ENCODE peak calls at places on chromosomes 6 and 20, in seven cellular contexts. One of them, this sample, is unnamed.

GRCh38 chr6:138956244-138956924 is 31.7 kb downstream of the REPS1 start:
- DNase-seq in colonic mucosa: no peak
- DNase-seq in epithelial cell of esophagus: no peak
- DNase-seq in pancreas: no peak
- DNase-seq in PC-9: peak
- DNase-seq in activated CD8-positive, alpha-beta T cell treated with anti-CD3 and anti-CD28 coated beads for 36 hours: no peak
- DNase-seq in dorsolateral prefrontal cortex: no peak
- DNase-seq in this sample: no peak

GRCh38 chr20:2237059-2237458 is 58.7 kb upstream of the TGM3 start:
- DNase-seq in PC-9: peak
- DNase-seq in activated CD8-positive, alpha-beta T cell treated with anti-CD3 and anti-CD28 coated beads for 36 hours: no peak
- DNase-seq in dorsolateral prefrontal cortex: peak
- DNase-seq in colonic mucosa: peak
- DNase-seq in epithelial cell of esophagus: peak
- DNase-seq in pancreas: peak
- DNase-seq in this sample: peak

GRCh38 chr6:21305827-21306469 is 287.6 kb upstream of the SOX4 start:
- DNase-seq in colonic mucosa: no peak
- DNase-seq in pancreas: no peak
- DNase-seq in epithelial cell of esophagus: peak
- DNase-seq in dorsolateral prefrontal cortex: no peak
- DNase-seq in PC-9: peak
- DNase-seq in activated CD8-positive, alpha-beta T cell treated with anti-CD3 and anti-CD28 coated beads for 36 hours: no peak
- DNase-seq in this sample: peak

GRCh38 chr6:153150400-153150766 is 19.3 kb upstream of the RGS17 start:
- DNase-seq in PC-9: no peak
- DNase-seq in pancreas: no peak
- DNase-seq in epithelial cell of esophagus: no peak
- DNase-seq in dorsolateral prefrontal cortex: no peak
- DNase-seq in activated CD8-positive, alpha-beta T cell treated with anti-CD3 and anti-CD28 coated beads for 36 hours: no peak
- DNase-seq in colonic mucosa: no peak
- DNase-seq in this sample: no peak

GRCh38 chr6:3309391-3310050 is 50.8 kb downstream of the PSMG4 start:
- DNase-seq in colonic mucosa: no peak
- DNase-seq in dorsolateral prefrontal cortex: no peak
- DNase-seq in pancreas: peak
- DNase-seq in PC-9: no peak
- DNase-seq in activated CD8-positive, alpha-beta T cell treated with anti-CD3 and anti-CD28 coated beads for 36 hours: no peak
- DNase-seq in epithelial cell of esophagus: no peak
- DNase-seq in this sample: no peak

GRCh38 chr20:20712004-20712473 is 405 bp downstream of the RALGAPA2 start:
- DNase-seq in activated CD8-positive, alpha-beta T cell treated with anti-CD3 and anti-CD28 coated beads for 36 hours: peak
- DNase-seq in dorsolateral prefrontal cortex: peak
- DNase-seq in colonic mucosa: no peak
- DNase-seq in epithelial cell of esophagus: no peak
- DNase-seq in pancreas: no peak
- DNase-seq in PC-9: no peak
- DNase-seq in this sample: no peak

GRCh38 chr20:57507477-57507876 is 17.5 kb downstream of the CTCFL start:
- DNase-seq in colonic mucosa: no peak
- DNase-seq in pancreas: no peak
- DNase-seq in epithelial cell of esophagus: no peak
- DNase-seq in dorsolateral prefrontal cortex: no peak
- DNase-seq in activated CD8-positive, alpha-beta T cell treated with anti-CD3 and anti-CD28 coated beads for 36 hours: no peak
- DNase-seq in PC-9: no peak
- DNase-seq in this sample: no peak

GRCh38 chr6:112235956-112236355 is 18.4 kb downstream of the LAMA4 start:
- DNase-seq in pancreas: no peak
- DNase-seq in dorsolateral prefrontal cortex: no peak
- DNase-seq in colonic mucosa: no peak
- DNase-seq in epithelial cell of esophagus: peak
- DNase-seq in PC-9: no peak
- DNase-seq in activated CD8-positive, alpha-beta T cell treated with anti-CD3 and anti-CD28 coated beads for 36 hours: peak
- DNase-seq in this sample: no peak

GRCh38 chr20:59481082-59482018 is 123.0 kb upstream of the PHACTR3 start:
- DNase-seq in pancreas: no peak
- DNase-seq in epithelial cell of esophagus: no peak
- DNase-seq in dorsolateral prefrontal cortex: no peak
- DNase-seq in colonic mucosa: no peak
- DNase-seq in activated CD8-positive, alpha-beta T cell treated with anti-CD3 and anti-CD28 coated beads for 36 hours: no peak
- DNase-seq in PC-9: peak
- DNase-seq in this sample: no peak

GRCh38 chr6:20404641-20405032 is 3.0 kb downstream of the E2F3 start:
- DNase-seq in PC-9: peak
- DNase-seq in activated CD8-positive, alpha-beta T cell treated with anti-CD3 and anti-CD28 coated beads for 36 hours: peak
- DNase-seq in pancreas: no peak
- DNase-seq in dorsolateral prefrontal cortex: no peak
- DNase-seq in colonic mucosa: peak
- DNase-seq in epithelial cell of esophagus: peak
- DNase-seq in this sample: no peak

GRCh38 chr6:18204691-18205090 is 49.5 kb downstream of the KDM1B start:
- DNase-seq in pancreas: no peak
- DNase-seq in activated CD8-positive, alpha-beta T cell treated with anti-CD3 and anti-CD28 coated beads for 36 hours: no peak
- DNase-seq in colonic mucosa: no peak
- DNase-seq in epithelial cell of esophagus: no peak
- DNase-seq in dorsolateral prefrontal cortex: no peak
- DNase-seq in PC-9: no peak
- DNase-seq in this sample: no peak

GRCh38 chr20:57076202-57076651 is 190.2 kb downstream of the BMP7 start:
- DNase-seq in PC-9: peak
- DNase-seq in epithelial cell of esophagus: no peak
- DNase-seq in activated CD8-positive, alpha-beta T cell treated with anti-CD3 and anti-CD28 coated beads for 36 hours: no peak
- DNase-seq in pancreas: no peak
- DNase-seq in dorsolateral prefrontal cortex: no peak
- DNase-seq in colonic mucosa: no peak
- DNase-seq in this sample: no peak

GRCh38 chr6:166760288-166760687 is 133.2 kb upstream of the RPS6KA2 start:
- DNase-seq in PC-9: no peak
- DNase-seq in epithelial cell of esophagus: no peak
- DNase-seq in activated CD8-positive, alpha-beta T cell treated with anti-CD3 and anti-CD28 coated beads for 36 hours: peak
- DNase-seq in colonic mucosa: no peak
- DNase-seq in dorsolateral prefrontal cortex: no peak
- DNase-seq in pancreas: no peak
- DNase-seq in this sample: no peak

GRCh38 chr6:170075659-170076223 is 215.1 kb downstream of the DLL1 start:
- DNase-seq in colonic mucosa: no peak
- DNase-seq in pancreas: peak
- DNase-seq in activated CD8-positive, alpha-beta T cell treated with anti-CD3 and anti-CD28 coated beads for 36 hours: no peak
- DNase-seq in epithelial cell of esophagus: no peak
- DNase-seq in dorsolateral prefrontal cortex: no peak
- DNase-seq in PC-9: no peak
- DNase-seq in this sample: no peak

GRCh38 chr6:28816909-28817807 is 106.6 kb downstream of the TRIM27 start:
- DNase-seq in epithelial cell of esophagus: peak
- DNase-seq in activated CD8-positive, alpha-beta T cell treated with anti-CD3 and anti-CD28 coated beads for 36 hours: peak
- DNase-seq in colonic mucosa: peak
- DNase-seq in PC-9: peak
- DNase-seq in pancreas: no peak
- DNase-seq in dorsolateral prefrontal cortex: no peak
- DNase-seq in this sample: no peak

GRCh38 chr6:18725449-18725848 is 338.3 kb downstream of the RNF144B start:
- DNase-seq in epithelial cell of esophagus: no peak
- DNase-seq in colonic mucosa: no peak
- DNase-seq in PC-9: no peak
- DNase-seq in dorsolateral prefrontal cortex: no peak
- DNase-seq in pancreas: no peak
- DNase-seq in activated CD8-positive, alpha-beta T cell treated with anti-CD3 and anti-CD28 coated beads for 36 hours: no peak
- DNase-seq in this sample: no peak

GRCh38 chr6:163248051-163248450 is 166.5 kb upstream of the QKI start:
- DNase-seq in dorsolateral prefrontal cortex: no peak
- DNase-seq in colonic mucosa: no peak
- DNase-seq in activated CD8-positive, alpha-beta T cell treated with anti-CD3 and anti-CD28 coated beads for 36 hours: no peak
- DNase-seq in epithelial cell of esophagus: no peak
- DNase-seq in pancreas: no peak
- DNase-seq in PC-9: no peak
- DNase-seq in this sample: no peak

GRCh38 chr20:44394520-44395182 is 39.2 kb downstream of the HNF4A start:
- DNase-seq in pancreas: no peak
- DNase-seq in PC-9: no peak
- DNase-seq in colonic mucosa: no peak
- DNase-seq in epithelial cell of esophagus: no peak
- DNase-seq in dorsolateral prefrontal cortex: no peak
- DNase-seq in activated CD8-positive, alpha-beta T cell treated with anti-CD3 and anti-CD28 coated beads for 36 hours: no peak
- DNase-seq in this sample: no peak

GRCh38 chr6:159533568-159533967 is 159.5 kb downstream of the SOD2 start:
- DNase-seq in dorsolateral prefrontal cortex: no peak
- DNase-seq in PC-9: no peak
- DNase-seq in epithelial cell of esophagus: no peak
- DNase-seq in pancreas: no peak
- DNase-seq in activated CD8-positive, alpha-beta T cell treated with anti-CD3 and anti-CD28 coated beads for 36 hours: no peak
- DNase-seq in colonic mucosa: no peak
- DNase-seq in this sample: peak

GRCh38 chr6:24524801-24525200 is 30.0 kb downstream of the ALDH5A1 start:
- DNase-seq in epithelial cell of esophagus: peak
- DNase-seq in colonic mucosa: no peak
- DNase-seq in activated CD8-positive, alpha-beta T cell treated with anti-CD3 and anti-CD28 coated beads for 36 hours: peak
- DNase-seq in PC-9: no peak
- DNase-seq in dorsolateral prefrontal cortex: no peak
- DNase-seq in pancreas: no peak
- DNase-seq in this sample: no peak

GRCh38 chr6:36700071-36700811 is 2.6 kb downstream of the RAB44 start:
- DNase-seq in activated CD8-positive, alpha-beta T cell treated with anti-CD3 and anti-CD28 coated beads for 36 hours: no peak
- DNase-seq in colonic mucosa: no peak
- DNase-seq in PC-9: peak
- DNase-seq in dorsolateral prefrontal cortex: no peak
- DNase-seq in epithelial cell of esophagus: no peak
- DNase-seq in pancreas: no peak
- DNase-seq in this sample: no peak

GRCh38 chr6:14321992-14322772 is 204.6 kb downstream of the CD83 start:
- DNase-seq in colonic mucosa: peak
- DNase-seq in dorsolateral prefrontal cortex: no peak
- DNase-seq in activated CD8-positive, alpha-beta T cell treated with anti-CD3 and anti-CD28 coated beads for 36 hours: no peak
- DNase-seq in epithelial cell of esophagus: peak
- DNase-seq in PC-9: no peak
- DNase-seq in pancreas: no peak
- DNase-seq in this sample: no peak

GRCh38 chr6:17388365-17388764 is 5.0 kb upstream of the CAP2 start:
- DNase-seq in PC-9: no peak
- DNase-seq in activated CD8-positive, alpha-beta T cell treated with anti-CD3 and anti-CD28 coated beads for 36 hours: no peak
- DNase-seq in colonic mucosa: no peak
- DNase-seq in dorsolateral prefrontal cortex: no peak
- DNase-seq in epithelial cell of esophagus: peak
- DNase-seq in pancreas: no peak
- DNase-seq in this sample: no peak

GRCh38 chr6:132937466-132937906 is 123.1 kb downstream of the RPS12 start:
- DNase-seq in PC-9: no peak
- DNase-seq in colonic mucosa: peak
- DNase-seq in activated CD8-positive, alpha-beta T cell treated with anti-CD3 and anti-CD28 coated beads for 36 hours: peak
- DNase-seq in epithelial cell of esophagus: peak
- DNase-seq in dorsolateral prefrontal cortex: no peak
- DNase-seq in pancreas: peak
- DNase-seq in this sample: no peak

GRCh38 chr6:133159269-133159795 is 81.8 kb upstream of the EYA4 start:
- DNase-seq in PC-9: no peak
- DNase-seq in pancreas: no peak
- DNase-seq in activated CD8-positive, alpha-beta T cell treated with anti-CD3 and anti-CD28 coated beads for 36 hours: no peak
- DNase-seq in dorsolateral prefrontal cortex: no peak
- DNase-seq in colonic mucosa: no peak
- DNase-seq in epithelial cell of esophagus: no peak
- DNase-seq in this sample: no peak

GRCh38 chr6:77362055-77362454 is 101.2 kb downstream of the HTR1B start:
- DNase-seq in epithelial cell of esophagus: no peak
- DNase-seq in dorsolateral prefrontal cortex: no peak
- DNase-seq in pancreas: no peak
- DNase-seq in colonic mucosa: no peak
- DNase-seq in PC-9: no peak
- DNase-seq in activated CD8-positive, alpha-beta T cell treated with anti-CD3 and anti-CD28 coated beads for 36 hours: no peak
- DNase-seq in this sample: no peak

GRCh38 chr6:48086187-48086586 is 24.8 kb downstream of the PTCHD4 start:
- DNase-seq in epithelial cell of esophagus: no peak
- DNase-seq in pancreas: no peak
- DNase-seq in PC-9: no peak
- DNase-seq in dorsolateral prefrontal cortex: no peak
- DNase-seq in colonic mucosa: no peak
- DNase-seq in activated CD8-positive, alpha-beta T cell treated with anti-CD3 and anti-CD28 coated beads for 36 hours: no peak
- DNase-seq in this sample: no peak
- TF ChIP-seq CTCF in epithelial cell of esophagus: peak
- TF ChIP-seq CTCF in pancreas: no peak
- TF ChIP-seq CTCF in PC-9: peak
- TF ChIP-seq CTCF in dorsolateral prefrontal cortex: no peak
- TF ChIP-seq CTCF in colonic mucosa: no peak
- TF ChIP-seq CTCF in activated CD8-positive, alpha-beta T cell treated with anti-CD3 and anti-CD28 coated beads for 36 hours: no peak
- TF ChIP-seq CTCF in this sample: no peak

GRCh38 chr20:5570442-5570841 is 179.8 kb upstream of the SHLD1 start:
- DNase-seq in colonic mucosa: no peak
- DNase-seq in dorsolateral prefrontal cortex: no peak
- DNase-seq in pancreas: no peak
- DNase-seq in PC-9: no peak
- DNase-seq in epithelial cell of esophagus: no peak
- DNase-seq in activated CD8-positive, alpha-beta T cell treated with anti-CD3 and anti-CD28 coated beads for 36 hours: no peak
- DNase-seq in this sample: no peak

GRCh38 chr20:5570031-5570430 is 180.2 kb upstream of the SHLD1 start:
- DNase-seq in colonic mucosa: no peak
- DNase-seq in activated CD8-positive, alpha-beta T cell treated with anti-CD3 and anti-CD28 coated beads for 36 hours: no peak
- DNase-seq in dorsolateral prefrontal cortex: no peak
- DNase-seq in epithelial cell of esophagus: no peak
- DNase-seq in pancreas: no peak
- DNase-seq in PC-9: no peak
- DNase-seq in this sample: no peak

GRCh38 chr20:5567644-5568043 is 182.6 kb upstream of the SHLD1 start:
- DNase-seq in activated CD8-positive, alpha-beta T cell treated with anti-CD3 and anti-CD28 coated beads for 36 hours: no peak
- DNase-seq in pancreas: no peak
- DNase-seq in colonic mucosa: no peak
- DNase-seq in PC-9: no peak
- DNase-seq in epithelial cell of esophagus: no peak
- DNase-seq in dorsolateral prefrontal cortex: no peak
- DNase-seq in this sample: no peak

DNA sequence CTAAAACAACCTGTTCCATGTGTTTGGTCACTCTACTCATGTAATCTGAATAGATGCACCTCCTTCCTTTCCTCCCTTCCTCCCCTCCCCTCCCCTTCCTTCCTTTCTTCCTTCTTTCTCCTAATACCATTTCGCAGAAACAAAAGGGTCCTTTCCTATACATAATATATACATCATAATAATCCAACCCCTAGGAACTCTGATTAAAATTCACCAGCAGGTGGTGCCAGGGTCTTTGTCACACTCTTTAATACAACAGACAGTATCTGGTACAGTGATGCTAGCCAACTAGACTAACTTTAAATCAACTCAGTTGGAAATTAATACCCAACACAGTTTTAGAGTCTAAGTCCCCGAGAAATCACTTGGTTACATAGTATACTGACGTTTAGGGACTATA is 181.2 kb upstream of the SHLD1 start:
- DNase-seq in epithelial cell of esophagus: peak
- DNase-seq in activated CD8-positive, alpha-beta T cell treated with anti-CD3 and anti-CD28 coated beads for 36 hours: peak
- DNase-seq in colonic mucosa: peak
- DNase-seq in dorsolateral prefrontal cortex: no peak
- DNase-seq in pancreas: no peak
- DNase-seq in PC-9: peak
- DNase-seq in this sample: no peak
- TF ChIP-seq CTCF in epithelial cell of esophagus: peak
- TF ChIP-seq CTCF in activated CD8-positive, alpha-beta T cell treated with anti-CD3 and anti-CD28 coated beads for 36 hours: peak
- TF ChIP-seq CTCF in colonic mucosa: peak
- TF ChIP-seq CTCF in dorsolateral prefrontal cortex: peak
- TF ChIP-seq CTCF in pancreas: peak
- TF ChIP-seq CTCF in PC-9: peak
- TF ChIP-seq CTCF in this sample: peak

GRCh38 chr6:123965894-123966293 is 162.2 kb downstream of the NKAIN2 start:
- DNase-seq in pancreas: no peak
- DNase-seq in dorsolateral prefrontal cortex: no peak
- DNase-seq in activated CD8-positive, alpha-beta T cell treated with anti-CD3 and anti-CD28 coated beads for 36 hours: no peak
- DNase-seq in colonic mucosa: no peak
- DNase-seq in PC-9: no peak
- DNase-seq in epithelial cell of esophagus: peak
- DNase-seq in this sample: no peak
- TF ChIP-seq CTCF in pancreas: no peak
- TF ChIP-seq CTCF in dorsolateral prefrontal cortex: peak
- TF ChIP-seq CTCF in activated CD8-positive, alpha-beta T cell treated with anti-CD3 and anti-CD28 coated beads for 36 hours: no peak
- TF ChIP-seq CTCF in colonic mucosa: no peak
- TF ChIP-seq CTCF in PC-9: no peak
- TF ChIP-seq CTCF in epithelial cell of esophagus: peak
- TF ChIP-seq CTCF in this sample: no peak

GRCh38 chr6:122388945-122389344 is 10.5 kb upstream of the HSF2 start:
- DNase-seq in activated CD8-positive, alpha-beta T cell treated with anti-CD3 and anti-CD28 coated beads for 36 hours: no peak
- DNase-seq in epithelial cell of esophagus: no peak
- DNase-seq in colonic mucosa: no peak
- DNase-seq in dorsolateral prefrontal cortex: no peak
- DNase-seq in PC-9: no peak
- DNase-seq in pancreas: no peak
- DNase-seq in this sample: no peak
- TF ChIP-seq CTCF in activated CD8-positive, alpha-beta T cell treated with anti-CD3 and anti-CD28 coated beads for 36 hours: no peak
- TF ChIP-seq CTCF in epithelial cell of esophagus: no peak
- TF ChIP-seq CTCF in colonic mucosa: no peak
- TF ChIP-seq CTCF in dorsolateral prefrontal cortex: no peak
- TF ChIP-seq CTCF in PC-9: no peak
- TF ChIP-seq CTCF in pancreas: no peak
- TF ChIP-seq CTCF in this sample: no peak

This sample was measured in AG09319.